ENCODE peak calls at places on chromosomes 6 and 20, in eight cellular contexts. C is AG04450, M is pancreas, X is fibroblast of mammary gland, V is mesothelial cell of epicardium, G is SK-N-SH, K is ovary, W is body of pancreas. L is an unnamed sample.

GRCh38 chr6:4822476-4822875 is 46.3 kb downstream of the CDYL start:
- DNase-seq in M (no peak), K (no peak), W (no peak), C (no peak), X (no peak), G (no peak), V (no peak), L (no peak)

GRCh38 chr6:122995930-122996796 is at the start of gene CLVS2:
- DNase-seq in C (no peak), M (peak), V (peak), G (peak), K (no peak), X (peak), W (no peak), L (peak)

GRCh38 chr20:34049389-34049788 is 55.7 kb downstream of the RALY start:
- DNase-seq in M (no peak), K (no peak), G (no peak), W (no peak), X (no peak), C (no peak), V (no peak), L (no peak)

GRCh38 chr6:19795211-19795610 is 42.0 kb upstream of the ID4 start:
- DNase-seq in V (no peak), M (no peak), X (no peak), G (no peak), C (no peak), K (no peak), W (no peak), L (peak)

GRCh38 chr6:53673138-53673801 is 7.7 kb upstream of the KLHL31 start:
- DNase-seq in M (no peak), G (no peak), V (no peak), W (no peak), X (peak), C (peak), K (no peak), L (peak)

GRCh38 chr6:170067257-170067656 is 223.6 kb downstream of the DLL1 start:
- DNase-seq in V (peak), G (no peak), M (no peak), K (peak), W (peak), X (peak), C (no peak), L (no peak)

GRCh38 chr20:24672886-24673677 is 203.7 kb downstream of the SYNDIG1 start:
- DNase-seq in C (peak), K (no peak), X (peak), W (no peak), V (no peak), G (no peak), M (no peak), L (peak)

GRCh38 chr6:170137911-170138910 is 152.7 kb downstream of the DLL1 start:
- DNase-seq in M (no peak), V (peak), K (peak), C (no peak), G (no peak), X (no peak), W (peak), L (no peak)

GRCh38 chr6:138856654-138857053 is 60.8 kb downstream of the ECT2L start:
- DNase-seq in X (peak), G (no peak), W (no peak), M (no peak), C (no peak), K (no peak), V (no peak), L (no peak)

GRCh38 chr20:10228330-10228729 is 9.7 kb downstream of the SNAP25 start:
- DNase-seq in W (no peak), X (no peak), C (no peak), G (no peak), V (no peak), M (no peak), K (no peak), L (no peak)

GRCh38 chr6:84284428-84285033 is 57.1 kb upstream of the CEP162 start:
- DNase-seq in X (peak), V (no peak), G (peak), W (no peak), K (no peak), M (no peak), C (no peak), L (no peak)

GRCh38 chr6:43724914-43725642 is 37.5 kb upstream of the MRPS18A start:
- DNase-seq in C (peak), K (peak), X (peak), M (peak), V (no peak), W (peak), G (no peak), L (peak)

GRCh38 chr20:36063916-36064660 is 90.5 kb upstream of the EPB41L1 start:
- DNase-seq in V (no peak), K (no peak), X (no peak), C (no peak), W (no peak), M (no peak), G (no peak), L (no peak)

GRCh38 chr20:62059926-62060630 is 5.6 kb downstream of the TAF4 start:
- DNase-seq in C (no peak), X (no peak), M (no peak), G (no peak), W (no peak), V (no peak), K (no peak), L (no peak)

GRCh38 chr6:56866917-56867522 is 87.9 kb upstream of the BEND6 start:
- DNase-seq in C (no peak), V (no peak), K (no peak), G (no peak), X (peak), W (no peak), M (no peak), L (peak)

GRCh38 chr6:159875194-159875593 is 15.6 kb upstream of the MAS1 start:
- DNase-seq in K (no peak), G (no peak), M (no peak), C (no peak), W (no peak), V (no peak), X (no peak), L (no peak)

GRCh38 chr6:105179244-105180065 is at the start of gene POPDC3:
- DNase-seq in V (peak), X (peak), K (peak), G (peak), M (no peak), C (no peak), W (no peak), L (peak)
- TF ChIP-seq CTCF in V (no peak), X (no peak), K (no peak), G (peak), M (no peak), C (no peak), W (no peak), L (no peak)

GRCh38 chr6:127854009-127854408 is 46.8 kb downstream of the THEMIS start:
- DNase-seq in M (no peak), V (no peak), C (no peak), K (no peak), X (peak), W (no peak), G (no peak), L (no peak)
- TF ChIP-seq CTCF in M (no peak), V (no peak), C (no peak), K (no peak), X (no peak), W (no peak), G (peak), L (no peak)

GRCh38 chr6:18595774-18596528 is 208.8 kb downstream of the RNF144B start:
- DNase-seq in G (peak), V (peak), W (peak), X (peak), M (no peak), C (peak), K (peak), L (peak)

GRCh38 chr6:18601515-18602035 is 214.4 kb downstream of the RNF144B start:
- DNase-seq in M (no peak), V (no peak), G (no peak), W (no peak), K (no peak), C (no peak), X (no peak), L (no peak)

GRCh38 chr6:18600236-18600635 is 213.1 kb downstream of the RNF144B start:
- DNase-seq in X (no peak), M (no peak), C (no peak), K (no peak), W (no peak), G (no peak), V (no peak), L (no peak)

GRCh38 chr6:18598865-18599264 is 211.7 kb downstream of the RNF144B start:
- DNase-seq in W (no peak), V (no peak), K (no peak), M (no peak), X (peak), G (no peak), C (no peak), L (no peak)

DNA sequence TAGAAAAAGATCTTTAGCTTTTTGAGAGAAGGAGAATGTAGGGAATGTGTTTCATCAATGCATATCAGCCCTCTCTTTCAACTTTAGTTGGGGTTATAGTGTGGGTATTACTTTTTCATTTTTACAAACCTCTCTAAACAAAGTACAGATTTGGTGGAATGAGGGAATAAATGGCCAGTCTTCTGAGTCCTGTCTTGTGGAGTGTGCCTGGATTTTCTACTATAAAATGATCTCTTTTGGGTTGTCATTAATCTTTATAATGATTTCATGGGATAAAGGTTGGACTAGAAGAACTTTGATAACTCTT is 209.3 kb downstream of the RNF144B start:
- DNase-seq in C (no peak), K (no peak), V (no peak), X (no peak), M (no peak), G (no peak), W (no peak), L (no peak)
- TF ChIP-seq CTCF in C (no peak), K (no peak), V (peak), X (no peak), M (no peak), G (no peak), W (no peak), L (no peak)

GRCh38 chr20:63224272-63225081 is 8.5 kb upstream of the YTHDF1 start:
- DNase-seq in X (peak), K (peak), V (no peak), C (no peak), G (peak), M (peak), W (peak), L (peak)
- TF ChIP-seq CTCF in X (peak), K (no peak), V (no peak), C (peak), G (peak), M (no peak), W (no peak), L (peak)

L was measured in astrocyte of the spinal cord.